ENCODE peak calls at places on chromosomes 7 and 10, in ten cellular contexts. L, Z, K, S, P, B, C, N, T and V are unnamed samples.

GRCh38 chr10:124345521-124345920 is 73.2 kb downstream of the OAT start:
- DNase-seq in L (no peak), Z (no peak), K (no peak), S (no peak), P (no peak), B (no peak), C (no peak), N (no peak), T (no peak), V (no peak)

GRCh38 chr7:143416565-143417149 is 8.0 kb upstream of the EPHA1 start:
- DNase-seq in L (peak), Z (peak), K (peak), S (peak), P (no peak), B (no peak), C (peak), N (peak), T (peak), V (peak)

GRCh38 chr10:97566338-97566986 is 6.1 kb upstream of the ANKRD2 start:
- DNase-seq in L (no peak), Z (no peak), K (peak), S (no peak), P (no peak), B (no peak), C (no peak), N (no peak), T (no peak), V (no peak)

GRCh38 chr7:107744345-107744750 is 406 bp downstream of the CBLL1 start:
- DNase-seq in L (no peak), Z (no peak), K (no peak), S (no peak), P (no peak), B (no peak), C (no peak), N (no peak), T (no peak), V (no peak)

GRCh38 chr10:17368708-17369272 is 85.6 kb downstream of the ST8SIA6 start:
- DNase-seq in L (no peak), Z (no peak), K (peak), S (no peak), P (no peak), B (no peak), C (no peak), N (no peak), T (no peak), V (no peak)

GRCh38 chr10:130179640-130180039 is 43.4 kb downstream of the GLRX3 start:
- DNase-seq in L (peak), Z (peak), K (peak), S (peak), P (no peak), B (no peak), C (peak), N (peak), T (no peak), V (peak)

GRCh38 chr10:80407836-80408197 is 534 bp upstream of the PRXL2A start:
- DNase-seq in L (no peak), Z (no peak), K (no peak), S (peak), P (peak), B (no peak), C (peak), N (peak), T (no peak), V (no peak)

GRCh38 chr7:157255201-157255606 is 81.6 kb upstream of the DNAJB6 start:
- DNase-seq in L (no peak), Z (no peak), K (no peak), S (no peak), P (no peak), B (no peak), C (no peak), N (no peak), T (no peak), V (peak)

GRCh38 chr7:86814980-86815379 is 171.3 kb downstream of the GRM3 start:
- DNase-seq in L (peak), Z (no peak), K (peak), S (no peak), P (no peak), B (no peak), C (peak), N (no peak), T (peak), V (peak)

GRCh38 chr10:49187950-49188761 is at the start of gene TMEM273:
- DNase-seq in L (no peak), Z (no peak), K (peak), S (peak), P (no peak), B (no peak), C (no peak), N (no peak), T (no peak), V (no peak)

GRCh38 chr10:28532223-28532508 is 752 bp upstream of the WAC start:
- DNase-seq in L (peak), Z (peak), K (peak), S (peak), P (no peak), B (no peak), C (no peak), N (no peak), T (no peak), V (no peak)

GRCh38 chr10:108204528-108205313 is 1040.2 kb upstream of the SORCS1 start:
- DNase-seq in L (peak), Z (no peak), K (peak), S (peak), P (no peak), B (no peak), C (peak), N (peak), T (no peak), V (peak)

GRCh38 chr10:47058961-47059391 is 147.7 kb downstream of the PTPN20 start:
- DNase-seq in L (no peak), Z (peak), K (no peak), S (no peak), P (no peak), B (no peak), C (no peak), N (no peak), T (no peak), V (no peak)

GRCh38 chr7:21011153-21011552 is 224.5 kb upstream of the SP8 start:
- DNase-seq in L (no peak), Z (no peak), K (peak), S (no peak), P (no peak), B (no peak), C (peak), N (no peak), T (no peak), V (no peak)

GRCh38 chr7:130941322-130942210 is 207.6 kb upstream of the KLF14 start:
- DNase-seq in L (peak), Z (no peak), K (peak), S (peak), P (no peak), B (no peak), C (peak), N (peak), T (no peak), V (peak)

GRCh38 chr7:43873300-43873699 is 4.0 kb upstream of the MRPS24 start:
- DNase-seq in L (peak), Z (peak), K (peak), S (peak), P (no peak), B (no peak), C (peak), N (no peak), T (no peak), V (peak)